ENCODE peak calls at places on chromosomes 3 and 15, in seven cellular contexts. V is endothelial cell of umbilical vein, E is GM23248, Z is neuronal stem cell, C is IMR-90, Q is H1, N is GM23338. Y is an unnamed sample.

GRCh38 chr3:156389151-156389760 is 165.7 kb downstream of the SSR3 start:
- DNase-seq in N (no peak), Q (no peak), E (peak; percentile 27), C (no peak), V (no peak), Z (no peak), Y (no peak)

GRCh38 chr15:78734441-78735064 is 76.7 kb downstream of the ADAMTS7 start:
- DNase-seq in C (no peak), Q (no peak), V (no peak), E (no peak), Z (no peak), N (no peak), Y (no peak)

GRCh38 chr3:189142527-189142926 is 29.2 kb upstream of the TPRG1 start:
- DNase-seq in Q (no peak), C (no peak), Z (no peak), E (no peak), N (no peak), V (no peak), Y (no peak)

GRCh38 chr15:81297147-81297572 is 26.8 kb downstream of the STARD5 start:
- DNase-seq in E (peak; percentile 76), Q (no peak), Z (no peak), C (peak; percentile 24), N (no peak), V (no peak), Y (no peak)

GRCh38 chr3:184186184-184186901 is at the start of gene ABCF3:
- DNase-seq in C (peak; percentile 54), Q (no peak), V (no peak), Z (no peak), E (peak; percentile 82), N (no peak), Y (no peak)

GRCh38 chr15:89400121-89400996 is 65.7 kb upstream of the POLG start:
- DNase-seq in V (no peak), N (peak; percentile 64), Z (no peak), C (no peak), Q (no peak), E (no peak), Y (no peak)

GRCh38 chr3:162719684-162720341 is 1223.2 kb downstream of the OTOL1 start:
- DNase-seq in V (no peak), E (peak; percentile 97), C (peak; percentile 97), Q (no peak), N (no peak), Z (no peak), Y (peak; percentile 22)

GRCh38 chr3:4033296-4033695 is 234.1 kb downstream of the LRRN1 start:
- DNase-seq in Q (no peak), N (no peak), C (no peak), Z (no peak), E (no peak), V (no peak), Y (no peak)

GRCh38 chr3:123609063-123609462 is 24.2 kb upstream of the HACD2 start:
- DNase-seq in E (no peak), Q (no peak), N (no peak), Z (no peak), C (no peak), V (no peak), Y (no peak)

GRCh38 chr3:133733226-133733625 is 13.0 kb upstream of the TF start:
- DNase-seq in N (no peak), Q (no peak), C (no peak), V (no peak), E (no peak), Z (no peak), Y (peak; percentile 32)

GRCh38 chr3:77873599-77873998 is 833.7 kb downstream of the ROBO2 start:
- DNase-seq in Z (no peak), N (no peak), V (no peak), Q (no peak), C (no peak), E (no peak), Y (no peak)

GRCh38 chr15:99157456-99157855 is 52.6 kb downstream of the SYNM start:
- DNase-seq in E (no peak), Q (no peak), N (no peak), C (peak; percentile 58), V (peak; percentile 13), Z (no peak), Y (no peak)

GRCh38 chr3:188034989-188035388 is 119.0 kb upstream of the LPP start:
- DNase-seq in Z (no peak), V (no peak), N (no peak), E (no peak), Q (no peak), C (no peak), Y (no peak)

GRCh38 chr15:86336051-86336788 is 256.5 kb downstream of the AGBL1 start:
- DNase-seq in V (no peak), C (no peak), E (peak; percentile 38), N (no peak), Q (no peak), Z (no peak), Y (no peak)

GRCh38 chr15:84023636-84024035 is 211.9 kb upstream of the GOLGA6L4 start:
- DNase-seq in V (no peak), E (peak; percentile 55), Q (peak; percentile 48), Z (no peak), C (peak; percentile 45), N (peak; percentile 70), Y (peak; percentile 39)

GRCh38 chr3:36937492-36937891 is 7.4 kb downstream of the TRANK1 start:
- DNase-seq in E (no peak), C (no peak), Q (no peak), N (no peak), V (no peak), Z (no peak), Y (no peak)

GRCh38 chr3:152539191-152539764 is 270.5 kb downstream of the MBNL1 start:
- DNase-seq in C (no peak), N (peak; percentile 36), V (no peak), E (no peak), Q (no peak), Z (no peak), Y (no peak)

GRCh38 chr3:25306066-25306465 is 122.0 kb upstream of the RARB start:
- DNase-seq in Z (no peak), Q (no peak), V (no peak), E (no peak), N (no peak), C (no peak), Y (no peak)

GRCh38 chr15:40680151-40680550 is 14.8 kb upstream of the RAD51 start:
- DNase-seq in V (no peak), E (no peak), C (no peak), N (no peak), Q (no peak), Z (no peak), Y (no peak)

GRCh38 chr3:185024966-185025365 is 127.9 kb downstream of the C3orf70 start:
- DNase-seq in Q (no peak), Z (no peak), V (no peak), C (no peak), N (no peak), E (no peak), Y (no peak)

GRCh38 chr3:123409443-123410148 is 39.3 kb downstream of the ADCY5 start:
- DNase-seq in E (no peak), Z (no peak), V (no peak), C (no peak), Q (no peak), N (no peak), Y (peak; percentile 67)

GRCh38 chr3:16060358-16060852 is 114.1 kb upstream of the GALNT15 start:
- DNase-seq in Z (no peak), Q (no peak), E (peak; percentile 99), V (peak; percentile 82), C (peak; percentile 100), N (peak; percentile 29), Y (peak; percentile 75)
- H3K27ac ChIP-seq in Z (no peak overlapping the region), Q (no peak overlapping the region), E (peak overlapping the region; percentile 100), V (peak overlapping the region; percentile 97), C (peak overlapping the region; percentile 95), N (no peak overlapping the region), Y (peak overlapping the region; percentile 59)

DNA sequence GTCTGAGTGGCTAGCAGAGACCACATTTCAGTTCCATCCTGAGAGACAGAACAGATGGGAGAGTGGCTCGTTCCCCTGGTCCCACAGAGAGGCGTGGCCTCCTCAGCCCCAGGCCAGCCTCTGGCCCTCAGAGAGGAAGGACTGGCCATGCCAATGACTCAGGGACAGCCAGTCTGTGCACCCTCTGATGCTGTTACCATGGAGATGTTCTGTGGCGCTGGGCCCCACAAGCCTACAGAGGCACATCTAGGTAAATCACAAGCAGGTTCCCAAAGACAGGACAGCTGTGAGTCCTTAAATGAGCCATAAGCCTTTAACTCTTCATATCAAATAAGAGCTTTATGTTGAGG is 40.8 kb downstream of the WHAMM start:
- DNase-seq in Q (no peak), N (peak; percentile 21), V (no peak), Z (no peak), C (peak; percentile 5), E (peak; percentile 56), Y (no peak)
- H2AFZ ChIP-seq in Q (peak overlapping the region; percentile 98), N (peak overlapping the region; percentile 92), V (peak overlapping the region; percentile 18), Z (peak overlapping the region; percentile 72), C (peak overlapping the region; percentile 82), E (peak overlapping the region; percentile 86), Y (peak overlapping the region; percentile 84)

DNA sequence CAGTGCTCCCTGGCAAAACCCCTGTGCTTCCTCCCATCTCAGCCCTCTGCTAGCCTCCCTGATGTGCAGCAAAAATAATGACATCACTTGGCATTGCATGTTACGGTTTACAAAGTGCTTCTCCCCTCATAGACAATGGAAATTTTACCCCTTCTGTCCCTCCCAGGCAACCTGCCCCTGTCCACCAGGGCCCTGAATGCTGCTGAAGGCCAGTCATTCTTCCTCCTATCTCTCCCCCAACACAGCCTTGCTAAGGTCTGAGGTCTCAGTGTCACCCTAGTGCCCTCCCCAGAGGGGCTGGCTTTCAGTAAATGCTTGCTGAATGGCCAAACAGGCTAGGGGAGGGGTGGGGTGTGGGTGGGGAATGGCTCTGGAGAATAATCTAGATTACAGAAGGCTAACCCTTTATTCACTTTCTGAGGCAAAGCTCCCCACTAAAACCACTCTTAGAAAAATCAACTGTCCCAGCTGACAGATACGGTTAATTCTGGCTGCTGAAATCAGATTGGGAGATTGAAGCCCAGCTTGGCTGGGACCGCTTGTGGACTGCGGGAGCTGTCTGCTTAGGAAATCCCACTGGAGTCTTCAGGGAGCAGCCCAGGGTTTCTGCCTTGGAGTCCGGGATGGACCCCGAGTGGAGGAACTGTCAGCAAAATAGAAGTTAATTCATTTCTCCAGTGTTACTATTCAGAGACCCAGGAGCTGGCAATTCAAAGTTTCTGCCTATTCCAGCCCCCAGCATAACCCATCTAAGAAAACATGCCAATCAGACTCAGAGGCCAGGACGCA is 22.9 kb downstream of the ANP32A start:
- DNase-seq in Z (no peak), V (no peak), Q (no peak), E (no peak), C (no peak), N (no peak), Y (no peak)
- H3K27ac ChIP-seq in Z (no peak overlapping the region), V (no peak overlapping the region), Q (no peak overlapping the region), E (no peak overlapping the region), C (no peak overlapping the region), N (no peak overlapping the region), Y (no peak overlapping the region)

DNA sequence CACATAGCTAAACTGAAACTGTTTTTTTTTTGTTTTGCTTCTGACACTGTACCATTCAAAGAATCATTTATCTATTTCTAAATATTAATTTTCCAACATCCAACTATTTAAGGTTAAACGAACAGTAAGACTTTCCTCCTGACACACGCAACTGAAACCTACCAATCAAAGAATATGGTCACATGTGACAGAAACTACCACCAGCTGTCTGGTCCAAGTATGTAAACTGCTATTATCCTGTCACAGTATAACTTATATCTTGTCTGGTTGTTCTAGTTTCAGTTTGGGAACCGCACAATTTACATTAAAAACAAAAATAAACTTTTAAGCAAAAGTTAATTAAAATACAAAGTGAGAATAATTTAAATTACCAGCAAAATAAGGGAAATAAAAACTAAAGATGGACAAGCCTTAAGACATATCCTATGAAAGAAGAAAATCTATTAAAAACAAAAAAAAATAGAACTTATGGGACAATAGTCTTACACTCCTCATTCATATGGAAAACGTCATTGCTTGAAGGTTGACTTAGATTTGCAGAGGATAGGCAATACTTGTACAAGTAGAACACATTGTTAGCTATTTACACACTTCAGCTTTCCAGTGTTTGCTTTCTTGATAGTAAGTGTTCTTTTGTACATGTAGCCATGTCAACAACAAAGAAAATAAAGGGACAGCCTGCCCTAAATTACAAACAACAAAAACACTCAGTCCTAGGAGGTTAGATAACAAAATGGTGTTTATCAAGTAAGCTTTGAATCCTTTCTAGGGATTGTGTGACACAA is 26.8 kb upstream of the CHRM5 start:
- DNase-seq in C (no peak), Z (no peak), Q (no peak), E (no peak), V (no peak), N (no peak), Y (no peak)
- H2AFZ ChIP-seq in C (no peak overlapping the region), Z (no peak overlapping the region), Q (no peak overlapping the region), E (no peak overlapping the region), V (no peak overlapping the region), N (no peak overlapping the region), Y (no peak overlapping the region)